ENCODE peak calls at places on chromosomes 6 and 20, in eight cellular contexts. Y is ovary, I is stomach, D is spleen, Q is right lobe of liver, A is transverse colon, T is IMR-90, U is lower leg skin. S is an unnamed sample.

GRCh38 chr6:15264412-15264811 is 18.5 kb downstream of the JARID2 start:
- DNase-seq in A (no peak), D (no peak), Y (no peak), Q (no peak), U (no peak), I (no peak), T (no peak), S (no peak)

GRCh38 chr6:130282234-130282995 is 59.7 kb upstream of the SAMD3 start:
- DNase-seq in U (no peak), Q (no peak), T (peak; percentile 45), D (no peak), A (no peak), Y (no peak), I (no peak), S (no peak)

GRCh38 chr20:59219206-59219605 is 55.6 kb downstream of the ZNF831 start:
- DNase-seq in T (no peak), U (peak; percentile 68), I (no peak), A (no peak), Y (no peak), D (no peak), Q (no peak), S (no peak)

GRCh38 chr6:40957616-40958492 is 81.2 kb downstream of the UNC5CL start:
- DNase-seq in U (no peak), A (no peak), D (no peak), T (peak; percentile 72), Q (no peak), Y (no peak), I (no peak), S (no peak)

GRCh38 chr6:8535505-8535904 is 100.2 kb upstream of the SLC35B3 start:
- DNase-seq in I (no peak), U (no peak), Y (no peak), T (no peak), Q (no peak), A (no peak), D (no peak), S (no peak)

GRCh38 chr6:100283288-100283687 is 181.4 kb downstream of the SIM1 start:
- DNase-seq in Q (no peak), A (no peak), I (no peak), D (no peak), T (peak; percentile 72), U (no peak), Y (no peak), S (no peak)

GRCh38 chr20:4661191-4661590 is 60.5 kb upstream of the PRND start:
- DNase-seq in I (no peak), T (no peak), A (peak; percentile 11), Y (no peak), D (peak; percentile 82), U (no peak), Q (no peak), S (no peak)

GRCh38 chr6:26155066-26155925 is 68.1 kb downstream of the HFE start:
- DNase-seq in T (no peak), D (no peak), A (peak; percentile 52), Q (no peak), I (no peak), Y (peak; percentile 45), U (no peak), S (peak; percentile 57)

GRCh38 chr20:34774431-34774830 is 51.0 kb downstream of the NCOA6 start:
- DNase-seq in D (no peak), U (no peak), Y (no peak), T (no peak), I (no peak), Q (no peak), A (no peak), S (no peak)

GRCh38 chr6:475341-475740 is 83.8 kb downstream of the IRF4 start:
- DNase-seq in T (no peak), A (no peak), I (no peak), Q (no peak), U (no peak), Y (no peak), D (no peak), S (no peak)
- TF ChIP-seq POLR2A in T (no peak), A (no peak), I (no peak), Q (no peak), U (no peak), Y (no peak), D (no peak), S (no peak)

GRCh38 chr20:63855363-63856110 is 5.8 kb upstream of the ABHD16B start:
- DNase-seq in T (no peak), Y (peak; percentile 57), A (no peak), Q (no peak), D (peak; percentile 76), I (no peak), U (no peak), S (no peak)
- TF ChIP-seq POLR2A in T (no peak), Y (no peak), A (no peak), Q (no peak), D (no peak), I (no peak), U (no peak), S (no peak)

GRCh38 chr6:159044899-159045727 is at the start of gene TAGAP:
- DNase-seq in U (peak; percentile 92), I (peak; percentile 70), Q (no peak), T (peak; percentile 2), Y (peak; percentile 46), A (peak; percentile 83), D (peak; percentile 94), S (no peak)
- TF ChIP-seq POLR2A in U (no peak), I (no peak), Q (peak; percentile 56), T (no peak), Y (no peak), A (peak; percentile 83), D (peak; percentile 91), S (no peak)

GRCh38 chr6:149749594-149750135 is at the start of gene PCMT1:
- DNase-seq in I (peak; percentile 93), D (peak; percentile 99), A (peak; percentile 92), Y (peak; percentile 84), T (peak; percentile 87), Q (peak; percentile 92), U (peak; percentile 97), S (peak; percentile 85)

GRCh38 chr6:149750136-149750609 is 632 bp downstream of the PCMT1 start:
- DNase-seq in Q (peak; percentile 69), U (peak; percentile 86), D (no peak), T (peak; percentile 49), A (peak; percentile 42), I (peak; percentile 30), Y (no peak), S (peak; percentile 53)

GRCh38 chr6:149751239-149751638 is 1.7 kb downstream of the PCMT1 start:
- DNase-seq in U (no peak), T (no peak), Y (no peak), D (no peak), Q (no peak), A (no peak), I (no peak), S (no peak)

DNA sequence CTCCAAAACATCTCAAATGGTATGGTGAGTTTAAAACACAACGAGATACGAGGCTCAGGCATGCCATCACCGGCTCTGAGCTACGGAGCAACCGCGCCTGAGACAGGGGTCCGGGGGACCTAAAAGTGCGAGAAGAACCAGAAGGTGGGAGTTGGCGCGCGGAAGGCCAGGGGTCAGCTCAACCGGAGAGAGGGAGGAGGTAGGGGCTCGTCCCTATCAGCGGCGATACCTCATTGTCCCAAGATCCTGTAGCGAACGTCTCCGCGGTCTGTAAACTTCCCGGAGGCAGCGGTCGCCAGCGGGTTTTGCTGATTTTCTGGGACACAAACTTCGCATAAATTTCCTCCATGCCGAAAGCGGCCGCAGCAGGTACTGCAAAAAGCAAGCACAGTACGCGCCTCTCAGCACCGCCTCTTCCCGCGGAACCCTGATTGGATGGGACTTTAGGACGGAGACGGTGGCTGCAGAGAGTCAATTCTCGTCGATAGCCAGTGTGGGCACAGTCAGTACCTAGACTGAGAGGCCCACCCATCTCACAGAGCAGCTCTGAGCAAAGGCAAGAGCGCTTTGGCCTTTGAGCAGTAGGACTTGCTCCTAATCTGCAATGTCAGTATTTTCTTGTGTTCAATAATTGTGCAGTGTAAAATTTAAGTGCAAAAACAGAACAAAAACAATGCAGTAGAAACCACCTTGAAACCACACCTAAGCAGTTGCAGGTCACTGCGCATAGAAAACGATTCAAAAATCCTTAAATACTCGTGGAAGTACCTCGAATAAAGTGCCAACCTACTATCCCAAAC is at the start of gene NUP43:
- DNase-seq in D (peak; percentile 96), A (peak; percentile 94), T (peak; percentile 95), Y (peak; percentile 92), U (peak; percentile 99), Q (peak; percentile 93), I (peak; percentile 92), S (peak; percentile 93)
- TF ChIP-seq POLR2A in D (peak; percentile 11), A (peak; percentile 52), T (no peak), Y (peak; percentile 17), U (no peak), Q (peak; percentile 57), I (no peak), S (no peak)

GRCh38 chr6:158869010-158869603 is 49.9 kb upstream of the EZR start:
- DNase-seq in U (peak; percentile 0), I (no peak), D (no peak), T (no peak), Y (no peak), Q (no peak), A (no peak), S (no peak)
- TF ChIP-seq POLR2A in U (no peak), I (no peak), D (no peak), T (no peak), Y (no peak), Q (no peak), A (no peak), S (no peak)

S was measured in breast epithelium.